ENCODE peak calls at places on chromosomes 2 and 18, in four cellular contexts. One of them, this sample, is unnamed.

GRCh38 chr2:204051476-204051875 is 114.9 kb downstream of the ICOS start:
- DNase-seq in fibroblast of the aortic adventitia: no peak
- DNase-seq in hepatocyte: no peak
- DNase-seq in cardiac muscle cell: no peak
- DNase-seq in this sample: no peak

GRCh38 chr18:36758001-36758400 is 70.8 kb downstream of the TPGS2 start:
- DNase-seq in cardiac muscle cell: no peak
- DNase-seq in hepatocyte: no peak
- DNase-seq in fibroblast of the aortic adventitia: no peak
- DNase-seq in this sample: peak

GRCh38 chr18:51668101-51668500 is 470.6 kb upstream of the MEX3C start:
- DNase-seq in cardiac muscle cell: peak
- DNase-seq in hepatocyte: peak
- DNase-seq in fibroblast of the aortic adventitia: peak
- DNase-seq in this sample: peak

GRCh38 chr2:32360416-32360815 is 3.6 kb downstream of the BIRC6 start:
- DNase-seq in fibroblast of the aortic adventitia: peak
- DNase-seq in cardiac muscle cell: no peak
- DNase-seq in hepatocyte: no peak
- DNase-seq in this sample: peak

GRCh38 chr18:67582488-67582887 is 66.0 kb upstream of the DSEL start:
- DNase-seq in hepatocyte: no peak
- DNase-seq in cardiac muscle cell: no peak
- DNase-seq in fibroblast of the aortic adventitia: no peak
- DNase-seq in this sample: no peak

GRCh38 chr18:8882632-8883408 is 177.5 kb downstream of the MTCL1 start:
- DNase-seq in cardiac muscle cell: no peak
- DNase-seq in fibroblast of the aortic adventitia: no peak
- DNase-seq in hepatocyte: no peak
- DNase-seq in this sample: no peak

GRCh38 chr2:176093889-176094232 is 1.3 kb downstream of the HOXD13 start:
- DNase-seq in hepatocyte: no peak
- DNase-seq in cardiac muscle cell: no peak
- DNase-seq in fibroblast of the aortic adventitia: no peak
- DNase-seq in this sample: no peak

GRCh38 chr2:71879509-71880184 is 268.0 kb downstream of the CYP26B1 start:
- DNase-seq in hepatocyte: no peak
- DNase-seq in fibroblast of the aortic adventitia: no peak
- DNase-seq in cardiac muscle cell: no peak
- DNase-seq in this sample: no peak

GRCh38 chr18:62781893-62782292 is 66.6 kb downstream of the PHLPP1 start:
- DNase-seq in cardiac muscle cell: peak
- DNase-seq in hepatocyte: no peak
- DNase-seq in fibroblast of the aortic adventitia: peak
- DNase-seq in this sample: peak

GRCh38 chr2:240514631-240515030 is 43.2 kb downstream of the ANKMY1 start:
- DNase-seq in fibroblast of the aortic adventitia: no peak
- DNase-seq in cardiac muscle cell: no peak
- DNase-seq in hepatocyte: no peak
- DNase-seq in this sample: no peak

GRCh38 chr2:146457221-146457620 is 1387.6 kb upstream of the ACVR2A start:
- DNase-seq in hepatocyte: no peak
- DNase-seq in fibroblast of the aortic adventitia: no peak
- DNase-seq in cardiac muscle cell: no peak
- DNase-seq in this sample: peak

GRCh38 chr2:156944871-156945270 is 312.6 kb upstream of the GALNT5 start:
- DNase-seq in hepatocyte: no peak
- DNase-seq in fibroblast of the aortic adventitia: no peak
- DNase-seq in cardiac muscle cell: no peak
- DNase-seq in this sample: no peak

GRCh38 chr2:202790676-202791075 is 80.9 kb downstream of the ICA1L start:
- DNase-seq in hepatocyte: no peak
- DNase-seq in fibroblast of the aortic adventitia: no peak
- DNase-seq in cardiac muscle cell: no peak
- DNase-seq in this sample: no peak

GRCh38 chr2:167332358-167332757 is 444.1 kb downstream of the XIRP2 start:
- DNase-seq in fibroblast of the aortic adventitia: no peak
- DNase-seq in cardiac muscle cell: no peak
- DNase-seq in hepatocyte: no peak
- DNase-seq in this sample: no peak

GRCh38 chr2:167334343-167334742 is 446.1 kb downstream of the XIRP2 start:
- DNase-seq in cardiac muscle cell: no peak
- DNase-seq in fibroblast of the aortic adventitia: no peak
- DNase-seq in hepatocyte: no peak
- DNase-seq in this sample: no peak

GRCh38 chr2:167333245-167333644 is 445.0 kb downstream of the XIRP2 start:
- DNase-seq in fibroblast of the aortic adventitia: no peak
- DNase-seq in cardiac muscle cell: no peak
- DNase-seq in hepatocyte: no peak
- DNase-seq in this sample: no peak

GRCh38 chr2:167335627-167336026 is 447.3 kb downstream of the XIRP2 start:
- DNase-seq in cardiac muscle cell: peak
- DNase-seq in fibroblast of the aortic adventitia: no peak
- DNase-seq in hepatocyte: no peak
- DNase-seq in this sample: no peak

DNA sequence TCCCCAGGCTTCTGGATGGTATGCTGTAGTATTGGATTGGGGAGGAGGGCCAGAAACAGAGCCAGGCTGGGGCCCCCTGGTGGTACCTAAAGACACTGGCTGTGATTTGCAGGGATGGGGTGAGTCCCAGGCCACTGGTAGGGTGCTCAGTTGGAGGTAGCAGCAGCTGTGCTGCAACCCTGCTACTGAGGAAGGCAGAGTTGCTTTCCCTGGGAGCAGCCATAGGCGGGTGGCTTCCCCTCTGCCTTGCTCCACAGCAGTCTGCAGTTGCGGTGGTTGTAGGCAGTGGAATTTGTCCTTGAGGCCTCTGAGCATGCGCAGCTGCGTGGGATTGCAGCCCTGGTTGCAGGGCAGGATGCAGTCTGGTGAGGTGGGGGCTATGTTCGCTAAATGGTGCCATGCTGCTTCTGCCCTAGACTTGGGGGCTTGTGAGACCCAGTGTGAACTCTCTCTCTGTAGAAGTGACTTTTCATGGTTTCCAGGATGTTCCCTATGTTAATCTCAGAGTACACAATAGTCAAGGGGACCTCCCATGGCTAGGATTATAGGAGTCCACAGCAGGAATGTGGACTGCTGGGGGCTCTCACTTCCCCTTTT is 443.5 kb downstream of the XIRP2 start:
- DNase-seq in cardiac muscle cell: no peak
- DNase-seq in fibroblast of the aortic adventitia: no peak
- DNase-seq in hepatocyte: peak
- DNase-seq in this sample: no peak
- H3K4me3 ChIP-seq in cardiac muscle cell: no peak
- H3K4me3 ChIP-seq in fibroblast of the aortic adventitia: no peak
- H3K4me3 ChIP-seq in hepatocyte: no peak
- H3K4me3 ChIP-seq in this sample: no peak

DNA sequence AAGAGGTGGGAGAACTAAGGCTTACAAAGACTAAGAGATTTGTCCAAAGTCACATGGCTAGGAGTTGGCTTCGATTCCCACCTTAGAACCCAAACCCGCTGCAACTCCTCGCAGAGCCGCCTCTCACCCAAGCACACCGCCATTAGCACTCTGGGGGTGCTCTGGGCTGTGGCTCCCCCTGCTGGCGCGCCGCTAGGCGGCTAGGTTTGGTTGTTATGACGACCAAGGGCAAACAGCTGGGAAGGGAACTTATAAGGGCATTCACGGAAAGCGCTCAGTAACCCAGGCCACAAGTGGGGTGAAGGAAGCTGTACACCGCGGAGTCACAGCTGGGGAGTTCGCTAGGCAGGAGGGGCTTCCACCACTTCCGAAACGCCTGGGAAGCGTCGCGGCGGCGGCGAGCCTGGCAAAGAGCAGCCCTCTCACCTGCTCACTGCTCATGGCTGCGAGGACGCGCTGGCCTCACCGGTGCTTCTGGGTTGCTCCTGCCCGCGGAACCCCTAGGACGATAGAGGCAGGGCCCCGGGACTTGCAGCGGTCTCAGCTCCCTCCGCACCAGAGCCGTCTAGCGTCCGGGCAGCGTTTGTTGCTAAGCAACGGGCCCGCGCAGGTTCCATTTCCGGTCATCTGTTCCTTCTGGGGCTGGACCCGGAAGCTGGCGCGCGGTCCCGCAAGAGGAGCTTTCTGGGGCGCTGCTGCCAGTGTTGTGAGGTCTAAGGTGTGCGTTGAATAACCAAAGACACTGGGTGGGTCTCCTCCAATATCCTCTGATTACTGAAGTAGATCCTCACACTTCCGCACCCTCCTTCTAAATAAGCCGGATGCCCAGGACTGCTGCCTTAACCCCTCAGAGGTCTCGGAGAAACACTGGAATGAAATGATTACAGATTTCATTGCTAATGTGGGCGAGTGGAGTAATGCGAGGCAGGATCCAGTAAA is at the start of gene DNAH7:
- DNase-seq in hepatocyte: peak
- DNase-seq in cardiac muscle cell: peak
- DNase-seq in fibroblast of the aortic adventitia: peak
- DNase-seq in this sample: peak
- TF ChIP-seq CTCF in hepatocyte: peak
- TF ChIP-seq CTCF in cardiac muscle cell: peak
- TF ChIP-seq CTCF in fibroblast of the aortic adventitia: peak
- TF ChIP-seq CTCF in this sample: peak

GRCh38 chr2:96528680-96529375 is 7.7 kb upstream of the ARID5A start:
- DNase-seq in hepatocyte: no peak
- DNase-seq in cardiac muscle cell: peak
- DNase-seq in fibroblast of the aortic adventitia: no peak
- DNase-seq in this sample: no peak

GRCh38 chr2:96527990-96528679 is 8.4 kb upstream of the ARID5A start:
- DNase-seq in hepatocyte: no peak
- DNase-seq in cardiac muscle cell: peak
- DNase-seq in fibroblast of the aortic adventitia: peak
- DNase-seq in this sample: no peak

GRCh38 chr2:96526615-96527014 is 9.9 kb upstream of the ARID5A start:
- DNase-seq in hepatocyte: no peak
- DNase-seq in fibroblast of the aortic adventitia: no peak
- DNase-seq in cardiac muscle cell: no peak
- DNase-seq in this sample: no peak

GRCh38 chr2:96526101-96526591 is 10.4 kb upstream of the ARID5A start:
- DNase-seq in cardiac muscle cell: no peak
- DNase-seq in hepatocyte: no peak
- DNase-seq in fibroblast of the aortic adventitia: no peak
- DNase-seq in this sample: no peak

DNA sequence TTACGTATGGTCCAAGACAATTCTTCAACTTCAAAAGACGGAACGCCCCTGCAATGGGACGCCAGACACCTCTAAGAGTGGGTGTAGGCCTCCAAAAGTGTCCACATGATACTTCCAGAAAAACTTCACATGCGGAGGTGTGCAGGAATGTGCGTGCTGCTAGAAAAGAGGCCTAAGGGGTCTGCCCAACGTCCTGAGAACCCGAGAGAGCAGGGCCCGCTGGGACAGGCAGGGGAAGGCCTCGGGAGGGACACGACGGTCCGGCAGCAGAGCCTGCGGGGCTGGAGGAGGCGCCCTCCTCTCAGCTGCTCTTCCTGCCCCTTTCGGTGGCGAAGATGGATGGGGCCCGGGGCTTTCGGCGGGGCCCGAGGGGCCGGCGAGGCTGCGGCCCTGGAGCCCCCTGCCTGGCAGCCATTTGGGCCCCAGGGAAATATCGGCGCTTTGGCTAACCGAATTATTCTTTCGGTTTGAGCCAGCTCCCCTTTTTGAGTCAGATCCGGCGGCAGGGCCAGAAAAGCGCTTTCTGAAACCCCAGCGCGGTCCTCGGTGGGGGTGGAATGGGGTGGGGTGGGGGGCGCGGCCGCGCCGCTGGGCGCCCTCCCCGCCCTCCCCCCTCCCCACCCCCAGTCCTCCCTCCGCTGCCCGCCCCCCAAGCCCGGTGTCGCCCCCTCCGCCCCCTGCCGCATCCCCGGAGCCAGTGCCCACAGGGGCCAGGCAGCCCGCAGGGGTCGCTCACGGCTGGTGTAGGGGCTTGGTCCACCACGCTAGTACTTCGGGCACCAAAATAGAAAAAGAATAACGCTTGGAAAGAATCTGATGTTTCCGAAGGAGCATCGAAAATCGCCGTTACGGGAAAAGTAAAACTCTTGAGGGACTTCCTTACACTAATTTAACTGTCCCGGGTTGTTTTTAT is 9.2 kb upstream of the ARID5A start:
- DNase-seq in fibroblast of the aortic adventitia: peak
- DNase-seq in cardiac muscle cell: peak
- DNase-seq in hepatocyte: peak
- DNase-seq in this sample: no peak
- H3K4me3 ChIP-seq in fibroblast of the aortic adventitia: peak
- H3K4me3 ChIP-seq in cardiac muscle cell: peak
- H3K4me3 ChIP-seq in hepatocyte: peak
- H3K4me3 ChIP-seq in this sample: peak

GRCh38 chr18:54386043-54386442 is 28.3 kb downstream of the C18orf54 start:
- DNase-seq in cardiac muscle cell: no peak
- DNase-seq in hepatocyte: peak
- DNase-seq in fibroblast of the aortic adventitia: no peak
- DNase-seq in this sample: peak
- TF ChIP-seq CTCF in cardiac muscle cell: no peak
- TF ChIP-seq CTCF in hepatocyte: no peak
- TF ChIP-seq CTCF in fibroblast of the aortic adventitia: no peak
- TF ChIP-seq CTCF in this sample: no peak

GRCh38 chr2:28270456-28271146 is 122.1 kb upstream of the FOSL2 start:
- DNase-seq in hepatocyte: no peak
- DNase-seq in fibroblast of the aortic adventitia: no peak
- DNase-seq in cardiac muscle cell: no peak
- DNase-seq in this sample: no peak

GRCh38 chr2:28267282-28267681 is 125.4 kb upstream of the FOSL2 start:
- DNase-seq in hepatocyte: no peak
- DNase-seq in fibroblast of the aortic adventitia: no peak
- DNase-seq in cardiac muscle cell: peak
- DNase-seq in this sample: no peak

GRCh38 chr2:28268386-28268785 is 124.3 kb upstream of the FOSL2 start:
- DNase-seq in hepatocyte: no peak
- DNase-seq in fibroblast of the aortic adventitia: no peak
- DNase-seq in cardiac muscle cell: peak
- DNase-seq in this sample: peak

GRCh38 chr2:28271231-28271913 is 121.3 kb upstream of the FOSL2 start:
- DNase-seq in cardiac muscle cell: no peak
- DNase-seq in fibroblast of the aortic adventitia: no peak
- DNase-seq in hepatocyte: no peak
- DNase-seq in this sample: no peak

DNA sequence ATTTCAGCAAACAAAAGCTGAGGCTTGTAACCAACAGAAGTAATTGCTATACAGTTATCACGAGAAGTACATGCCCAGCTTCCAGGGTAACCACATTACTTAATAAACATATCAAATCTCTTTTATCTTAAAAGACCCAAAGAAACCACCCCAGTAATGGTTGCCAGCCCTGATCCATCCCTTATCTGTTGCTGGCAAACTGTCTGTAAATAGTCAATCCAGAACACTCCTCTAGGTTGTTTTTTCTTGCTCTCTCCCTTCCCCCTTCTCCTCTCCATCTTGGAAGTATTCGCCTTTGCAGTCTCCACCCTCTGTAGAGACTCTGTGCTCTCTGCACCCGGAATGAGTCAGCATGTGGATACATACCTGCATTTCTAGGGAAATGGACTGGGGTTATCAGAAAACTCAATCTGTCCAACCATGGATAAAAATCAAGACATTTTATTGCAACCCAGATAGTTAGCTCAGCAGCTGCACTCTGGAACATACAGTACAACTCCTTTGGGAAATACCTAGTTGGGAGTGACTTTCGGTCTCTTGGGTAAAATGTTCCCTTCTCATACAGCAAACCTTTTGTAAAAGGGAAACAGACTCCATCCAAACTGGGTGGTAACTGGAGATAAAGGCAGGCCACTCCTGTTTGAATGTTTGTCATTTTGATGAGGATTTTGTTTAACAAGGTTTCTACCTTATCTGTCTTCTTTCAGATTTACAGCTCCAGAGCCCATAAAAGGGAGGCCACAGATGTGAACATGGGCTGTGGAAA is 123.5 kb upstream of the FOSL2 start:
- DNase-seq in hepatocyte: peak
- DNase-seq in fibroblast of the aortic adventitia: peak
- DNase-seq in cardiac muscle cell: peak
- DNase-seq in this sample: no peak
- H3K4me3 ChIP-seq in hepatocyte: no peak
- H3K4me3 ChIP-seq in fibroblast of the aortic adventitia: no peak
- H3K4me3 ChIP-seq in cardiac muscle cell: no peak
- H3K4me3 ChIP-seq in this sample: no peak